ENCODE peak calls at places on chromosomes 11 and 22, in six cellular contexts. G, Q, E, Y, N and A are unnamed samples.

GRCh38 chr11:26230021-26230420 is 101.9 kb upstream of the ANO3 start:
- DNase-seq in Y (no peak), E (no peak), Q (no peak), G (peak), N (no peak), A (no peak)

GRCh38 chr11:73387594-73388021 is 11.4 kb downstream of the RELT start:
- DNase-seq in G (no peak), Y (no peak), N (no peak), Q (no peak), E (no peak), A (no peak)

GRCh38 chr22:46319319-46319718 is 16.2 kb upstream of the TRMU start:
- DNase-seq in E (no peak), N (no peak), G (no peak), Y (no peak), Q (no peak), A (no peak)

GRCh38 chr11:47551086-47551485 is 1.8 kb downstream of the CELF1 start:
- DNase-seq in Y (no peak), N (no peak), G (peak), E (no peak), Q (no peak), A (no peak)

GRCh38 chr11:88405853-88406252 is 68.3 kb upstream of the CTSC start:
- DNase-seq in E (no peak), G (no peak), Q (no peak), N (no peak), Y (no peak), A (no peak)

GRCh38 chr22:28716686-28717085 is 24.9 kb downstream of the CHEK2 start:
- DNase-seq in N (no peak), Y (no peak), Q (no peak), E (no peak), G (peak), A (no peak)

GRCh38 chr11:14223636-14224035 is 135.3 kb downstream of the RRAS2 start:
- DNase-seq in N (no peak), E (no peak), Y (no peak), Q (no peak), G (no peak), A (no peak)

GRCh38 chr11:16989554-16989953 is 24.7 kb downstream of the PLEKHA7 start:
- DNase-seq in Y (no peak), G (no peak), Q (no peak), E (no peak), N (no peak), A (no peak)

GRCh38 chr11:20035701-20036601 is 124.3 kb downstream of the DBX1 start:
- DNase-seq in Y (no peak), N (no peak), Q (no peak), G (peak), E (no peak), A (no peak)

GRCh38 chr11:101003468-101003867 is 126.1 kb downstream of the PGR start:
- DNase-seq in Q (no peak), G (no peak), Y (no peak), N (no peak), E (no peak), A (no peak)

GRCh38 chr22:24416095-24416494 is 11.3 kb upstream of the ADORA2A start:
- DNase-seq in E (no peak), N (no peak), Q (no peak), G (peak), Y (no peak), A (no peak)